ENCODE peak calls at places on chromosomes 4 and X, in four cellular contexts. One of them, this sample, is unnamed.
A peak's percentile ranks its signal among the peaks of the same experiment; 100 is the strongest.

GRCh38 chrX:10099411-10099810 is 57.4 kb upstream of the CLCN4 start:
- DNase-seq in NCI-H1092 treated with DMSO at 0.1 percent for 48 hours: no peak
- DNase-seq in NB4: no peak
- DNase-seq in left cardiac atrium: no peak
- DNase-seq in this sample: no peak

GRCh38 chr4:53365121-53365485 is 758 bp downstream of the SCFD2 start:
- DNase-seq in NB4: peak; percentile 80
- DNase-seq in NCI-H1092 treated with DMSO at 0.1 percent for 48 hours: peak; percentile 10
- DNase-seq in left cardiac atrium: no peak
- DNase-seq in this sample: no peak

GRCh38 chr4:85508654-85509053 is 33.7 kb downstream of the ARHGAP24 start:
- DNase-seq in NCI-H1092 treated with DMSO at 0.1 percent for 48 hours: no peak
- DNase-seq in left cardiac atrium: no peak
- DNase-seq in NB4: no peak
- DNase-seq in this sample: no peak

GRCh38 chrX:100076031-100076430 is 334.0 kb downstream of the PCDH19 start:
- DNase-seq in NCI-H1092 treated with DMSO at 0.1 percent for 48 hours: no peak
- DNase-seq in NB4: peak; percentile 0
- DNase-seq in left cardiac atrium: no peak
- DNase-seq in this sample: no peak

GRCh38 chr4:87947381-87948160 is 27.9 kb upstream of the SPP1 start:
- DNase-seq in left cardiac atrium: no peak
- DNase-seq in NCI-H1092 treated with DMSO at 0.1 percent for 48 hours: no peak
- DNase-seq in NB4: no peak
- DNase-seq in this sample: no peak

GRCh38 chrX:21974011-21974385 is 33.5 kb downstream of the SMS start:
- DNase-seq in NCI-H1092 treated with DMSO at 0.1 percent for 48 hours: no peak
- DNase-seq in NB4: peak; percentile 18
- DNase-seq in left cardiac atrium: no peak
- DNase-seq in this sample: no peak

GRCh38 chrX:140298946-140299345 is 205.9 kb downstream of the SOX3 start:
- DNase-seq in NB4: no peak
- DNase-seq in NCI-H1092 treated with DMSO at 0.1 percent for 48 hours: no peak
- DNase-seq in left cardiac atrium: no peak
- DNase-seq in this sample: no peak

GRCh38 chr4:23039813-23040212 is 347.1 kb downstream of the GBA3 start:
- DNase-seq in left cardiac atrium: no peak
- DNase-seq in NCI-H1092 treated with DMSO at 0.1 percent for 48 hours: no peak
- DNase-seq in NB4: no peak
- DNase-seq in this sample: no peak

GRCh38 chr4:113684534-113685091 is 76.9 kb downstream of the CAMK2D start:
- DNase-seq in NCI-H1092 treated with DMSO at 0.1 percent for 48 hours: no peak
- DNase-seq in left cardiac atrium: peak; percentile 65
- DNase-seq in NB4: peak; percentile 2
- DNase-seq in this sample: no peak

GRCh38 chrX:47483310-47484268 is 567 bp upstream of the ZNF41 start:
- DNase-seq in left cardiac atrium: peak; percentile 41
- DNase-seq in NB4: no peak
- DNase-seq in NCI-H1092 treated with DMSO at 0.1 percent for 48 hours: peak; percentile 58
- DNase-seq in this sample: peak; percentile 7

GRCh38 chrX:152842772-152843338 is 12.0 kb downstream of the NSDHL start:
- DNase-seq in NCI-H1092 treated with DMSO at 0.1 percent for 48 hours: no peak
- DNase-seq in left cardiac atrium: no peak
- DNase-seq in NB4: no peak
- DNase-seq in this sample: no peak

This sample was measured in nephron progenitor cell.